ENCODE peak calls at places on chromosomes 5 and 9, in five cellular contexts. C, S, G, E and U are unnamed samples.

GRCh38 chr5:159481751-159482150 is 151.5 kb upstream of the IL12B start:
- DNase-seq in C (no peak), E (no peak), S (no peak), G (no peak), U (no peak)

GRCh38 chr5:65926893-65927292 is 518 bp downstream of the ERBIN start:
- DNase-seq in C (peak; percentile 74), G (no peak), S (peak; percentile 19), E (no peak), U (no peak)

GRCh38 chr9:77707696-77708095 is 59.6 kb upstream of the GNA14 start:
- DNase-seq in S (peak; percentile 51), E (peak; percentile 22), G (peak; percentile 93), C (no peak), U (no peak)

GRCh38 chr5:123422433-123423277 is 548 bp downstream of the CEP120 start:
- DNase-seq in G (no peak), C (peak; percentile 67), E (no peak), S (no peak), U (no peak)

GRCh38 chr9:136507221-136507991 is 24.6 kb upstream of the SEC16A start:
- DNase-seq in S (no peak), E (no peak), C (no peak), G (no peak), U (no peak)

GRCh38 chr9:70954126-70954525 is 167.3 kb downstream of the TRPM3 start:
- DNase-seq in E (peak; percentile 2), C (no peak), G (no peak), S (no peak), U (no peak)

GRCh38 chr9:107336718-107337360 is 53.8 kb downstream of the RAD23B start:
- DNase-seq in S (no peak), C (no peak), E (no peak), G (no peak), U (no peak)

GRCh38 chr9:23321049-23321448 is 505.0 kb downstream of the ELAVL2 start:
- DNase-seq in G (no peak), E (no peak), C (no peak), S (no peak), U (no peak)

GRCh38 chr9:106772523-106773290 is 90.3 kb upstream of the ZNF462 start:
- DNase-seq in G (no peak), S (no peak), E (no peak), C (no peak), U (no peak)

GRCh38 chr5:172939561-172939960 is 19.7 kb upstream of the RPL26L1 start:
- DNase-seq in G (no peak), C (no peak), S (no peak), E (no peak), U (no peak)

GRCh38 chr5:109062669-109063068 is 315.0 kb downstream of the FER start:
- DNase-seq in E (no peak), C (no peak), G (no peak), S (no peak), U (no peak)

GRCh38 chr9:13033959-13034695 is 245.4 kb downstream of the MPDZ start:
- DNase-seq in G (peak; percentile 77), E (peak; percentile 51), S (peak; percentile 48), C (peak; percentile 83), U (no peak)

GRCh38 chr9:122113574-122113973 is 20.5 kb upstream of the TTLL11 start:
- DNase-seq in C (no peak), S (no peak), E (no peak), G (no peak), U (no peak)

GRCh38 chr5:53364098-53364497 is 116.3 kb upstream of the FST start:
- DNase-seq in S (no peak), G (no peak), E (no peak), C (no peak), U (no peak)

GRCh38 chr9:36874921-36875320 is 159.1 kb downstream of the PAX5 start:
- DNase-seq in S (no peak), C (no peak), G (no peak), E (no peak), U (no peak)

GRCh38 chr5:68433921-68434879 is 218.6 kb downstream of the PIK3R1 start:
- DNase-seq in S (peak; percentile 71), C (peak; percentile 47), G (peak; percentile 97), E (peak; percentile 90), U (no peak)

GRCh38 chr5:141605523-141606277 is 13.1 kb downstream of the DIAPH1 start:
- DNase-seq in S (peak; percentile 60), C (peak; percentile 91), E (no peak), G (peak; percentile 78), U (no peak)

GRCh38 chr5:141611289-141611688 is 7.5 kb downstream of the DIAPH1 start:
- DNase-seq in E (no peak), S (no peak), G (no peak), C (no peak), U (no peak)

GRCh38 chr5:141608046-141608445 is 10.8 kb downstream of the DIAPH1 start:
- DNase-seq in E (no peak), C (no peak), S (no peak), G (no peak), U (no peak)

GRCh38 chr5:141608557-141608956 is 10.2 kb downstream of the DIAPH1 start:
- DNase-seq in E (no peak), S (no peak), C (no peak), G (no peak), U (no peak)

GRCh38 chr5:141609044-141609443 is 9.8 kb downstream of the DIAPH1 start:
- DNase-seq in G (no peak), E (no peak), S (no peak), C (no peak), U (no peak)
- H3K4me1 ChIP-seq in G (peaks cover 11% of the 10 kb centered on the region), E (peaks cover 10% of the 10 kb centered on the region), S (peaks cover 8% of the 10 kb centered on the region), C (peaks cover 77% of the 10 kb centered on the region), U (peaks cover 31% of the 10 kb centered on the region)

GRCh38 chr9:129206401-129206800 is 28.3 kb upstream of the IER5L start:
- DNase-seq in G (no peak), S (no peak), E (no peak), C (no peak), U (no peak)
- H3K27ac ChIP-seq in G (no peak overlapping the region), S (no peak overlapping the region), E (no peak overlapping the region), C (no peak overlapping the region), U (no peak overlapping the region)

GRCh38 chr5:124652514-124652819 is 94.0 kb downstream of the ZNF608 start:
- DNase-seq in C (no peak), S (no peak), G (no peak), E (no peak), U (no peak)

GRCh38 chr5:124654418-124654817 is 92.0 kb downstream of the ZNF608 start:
- DNase-seq in G (no peak), S (no peak), E (no peak), C (peak; percentile 37), U (no peak)

GRCh38 chr5:124655943-124656459 is 90.4 kb downstream of the ZNF608 start:
- DNase-seq in S (peak; percentile 80), G (no peak), E (peak; percentile 78), C (peak; percentile 69), U (no peak)

GRCh38 chr5:124652892-124653441 is 93.5 kb downstream of the ZNF608 start:
- DNase-seq in E (no peak), C (peak; percentile 60), G (no peak), S (no peak), U (no peak)

GRCh38 chr5:124655211-124655880 is 91.1 kb downstream of the ZNF608 start:
- DNase-seq in C (peak; percentile 55), G (no peak), E (no peak), S (no peak), U (no peak)
- H3K4me1 ChIP-seq in C (peaks cover 95% of the 10 kb centered on the region), G (no peaks in the 10 kb centered on the region), E (peaks cover 81% of the 10 kb centered on the region), S (peaks cover 74% of the 10 kb centered on the region), U (peaks cover 43% of the 10 kb centered on the region)

DNA sequence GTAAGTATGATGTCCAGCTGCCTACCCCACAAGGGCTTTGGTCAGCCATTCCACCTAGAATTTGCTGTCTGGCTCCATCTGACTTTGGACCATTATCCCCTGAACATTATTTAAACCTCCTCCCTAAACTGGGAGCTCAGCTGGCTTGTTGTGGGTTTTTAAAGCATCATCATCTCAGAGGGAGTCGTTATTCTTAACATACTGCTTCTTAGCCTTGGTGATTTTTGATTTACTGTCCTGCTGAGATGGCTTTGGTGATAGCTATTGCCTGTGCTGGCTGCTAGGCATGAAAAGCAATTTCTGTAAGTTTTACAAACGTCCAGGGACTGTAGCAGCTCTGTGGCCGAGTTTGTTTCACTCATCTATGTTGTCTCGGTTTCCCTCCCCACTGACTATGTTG is 256.1 kb downstream of the NR3C1 start:
- DNase-seq in G (no peak), E (no peak), S (no peak), C (no peak), U (no peak)
- H3K27ac ChIP-seq in G (peak overlapping the region; percentile 37), E (no peak overlapping the region), S (peak overlapping the region; percentile 54), C (peak overlapping the region; percentile 26), U (peak overlapping the region; percentile 28)

GRCh38 chr9:22208846-22209585 is 199.9 kb upstream of the CDKN2B start:
- DNase-seq in C (no peak), G (no peak), E (no peak), S (no peak), U (no peak)
- H3K4me1 ChIP-seq in C (no peaks in the 10 kb centered on the region), G (no peaks in the 10 kb centered on the region), E (peaks cover 62% of the 10 kb centered on the region), S (no peaks in the 10 kb centered on the region), U (peaks cover 17% of the 10 kb centered on the region)